ENCODE peak calls at places on chromosomes 11 and 22, in eight cellular contexts. I is retinal pigment epithelial cell, U is left ventricle myocardium inferior, Y is body of pancreas, H is fibroblast of lung, M is astrocyte of the cerebellum, L is astrocyte of the spinal cord, V is HCT116. R is an unnamed sample.
A peak's percentile ranks its signal among the peaks of the same experiment; 100 is the strongest.

GRCh38 chr11:111933872-111934271 is 3.3 kb upstream of the DIXDC1 start:
- DNase-seq in I (no peak), U (no peak), Y (no peak), H (peak; percentile 15), M (no peak), L (no peak), V (no peak), R (no peak)

GRCh38 chr11:79045018-79045787 is 395.6 kb downstream of the TENM4 start:
- DNase-seq in I (no peak), U (no peak), Y (no peak), H (no peak), M (no peak), L (no peak), V (no peak), R (no peak)

GRCh38 chr22:23888615-23889401 is 5.4 kb upstream of the MIF start:
- DNase-seq in I (no peak), U (no peak), Y (no peak), H (peak; percentile 14), M (no peak), L (peak; percentile 27), V (no peak), R (no peak)

GRCh38 chr11:46277313-46277622 is 194 bp upstream of the CREB3L1 start:
- DNase-seq in I (no peak), U (no peak), Y (peak; percentile 91), H (peak; percentile 61), M (no peak), L (peak; percentile 77), V (no peak), R (no peak)

GRCh38 chr11:77121096-77121640 is 6.9 kb upstream of the MYO7A start:
- DNase-seq in I (no peak), U (no peak), Y (no peak), H (no peak), M (no peak), L (no peak), V (no peak), R (no peak)

GRCh38 chr11:35144103-35144741 is 5.3 kb downstream of the CD44 start:
- DNase-seq in I (no peak), U (no peak), Y (no peak), H (peak; percentile 88), M (peak; percentile 52), L (peak; percentile 81), V (no peak), R (no peak)

GRCh38 chr11:69703711-69704507 is at the start of gene FGF19:
- DNase-seq in I (no peak), U (no peak), Y (no peak), H (no peak), M (no peak), L (no peak), V (no peak), R (no peak)

GRCh38 chr22:50238755-50239154 is 6.1 kb downstream of the TUBGCP6 start:
- DNase-seq in I (no peak), U (no peak), Y (no peak), H (no peak), M (no peak), L (no peak), V (no peak), R (no peak)

GRCh38 chr11:34366522-34366921 is 8.7 kb upstream of the ABTB2 start:
- DNase-seq in I (no peak), U (no peak), Y (peak; percentile 72), H (no peak), M (no peak), L (no peak), V (peak; percentile 73), R (no peak)

DNA sequence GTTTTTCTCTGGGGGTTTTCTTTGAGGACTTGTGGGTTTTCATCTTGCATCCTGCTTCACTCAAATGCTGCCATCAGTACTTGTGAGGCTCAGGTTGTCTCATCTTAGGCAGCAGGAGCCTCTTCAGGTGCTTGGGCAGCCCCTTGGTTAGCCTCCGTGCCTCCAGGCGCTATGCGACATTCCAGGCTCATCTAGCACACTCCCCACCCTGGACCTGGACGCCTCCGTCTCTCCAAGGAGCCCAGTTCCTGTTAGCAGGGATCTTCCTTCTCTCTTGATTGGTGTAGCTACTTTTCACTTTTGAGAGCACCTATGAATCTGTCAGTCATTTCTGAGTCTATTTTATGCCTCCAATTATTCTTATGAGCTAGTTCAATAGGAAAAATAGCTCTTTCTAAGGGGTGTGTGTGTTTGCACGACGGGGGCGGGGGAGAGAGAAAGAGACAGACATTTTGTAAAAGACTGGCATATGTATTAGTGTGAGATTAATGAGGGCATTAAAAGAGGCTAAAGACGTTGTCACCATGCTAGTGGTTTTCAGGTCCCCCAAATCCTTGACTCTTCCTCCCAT is 7.8 kb downstream of the TUBA8 start:
- DNase-seq in I (no peak), U (no peak), Y (no peak), H (no peak), M (no peak), L (no peak), V (no peak), R (no peak)
- H3K4me3 ChIP-seq in I (no peak overlapping the region), U (no peak overlapping the region), Y (no peak overlapping the region), H (no peak overlapping the region), M (no peak overlapping the region), L (no peak overlapping the region), V (no peak overlapping the region), R (no peak overlapping the region)

DNA sequence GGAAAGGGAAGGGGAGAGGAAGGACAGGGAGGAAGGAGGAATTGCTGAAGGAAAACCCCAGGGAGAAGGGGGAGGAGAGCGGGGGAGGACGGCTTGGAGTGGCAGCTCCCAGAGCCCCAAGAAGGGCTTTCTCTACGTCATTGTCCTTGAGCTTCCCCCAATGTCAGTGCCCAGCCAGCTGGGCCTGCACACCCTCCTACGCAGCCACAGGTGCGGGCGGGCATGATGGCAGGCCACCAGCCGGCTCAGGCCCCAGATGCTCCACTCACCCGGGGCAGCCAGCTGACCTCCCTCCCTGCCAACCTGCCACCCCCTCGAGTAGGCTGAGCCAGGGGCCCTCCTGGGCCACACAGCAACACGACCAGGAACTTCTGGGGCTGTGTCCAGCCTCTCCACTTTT is 11.2 kb downstream of the SYT7 start:
- DNase-seq in I (no peak), U (no peak), Y (no peak), H (no peak), M (no peak), L (no peak), V (no peak), R (no peak)
- TF ChIP-seq CTCF in I (no peak), U (no peak), Y (no peak), H (no peak), M (no peak), L (no peak), V (no peak), R (no peak)

GRCh38 chr11:33017478-33017877 is 1.8 kb downstream of the DEPDC7 start:
- DNase-seq in I (no peak), U (no peak), Y (no peak), H (no peak), M (no peak), L (no peak), V (no peak), R (no peak)

GRCh38 chr11:33018005-33018404 is 2.3 kb downstream of the DEPDC7 start:
- DNase-seq in I (no peak), U (no peak), Y (no peak), H (no peak), M (no peak), L (no peak), V (no peak), R (no peak)

GRCh38 chr11:33013706-33014105 is 2.0 kb upstream of the DEPDC7 start:
- DNase-seq in I (no peak), U (no peak), Y (no peak), H (no peak), M (no peak), L (no peak), V (no peak), R (no peak)

GRCh38 chr11:33016654-33017053 is 976 bp downstream of the DEPDC7 start:
- DNase-seq in I (no peak), U (no peak), Y (no peak), H (no peak), M (no peak), L (no peak), V (no peak), R (no peak)

DNA sequence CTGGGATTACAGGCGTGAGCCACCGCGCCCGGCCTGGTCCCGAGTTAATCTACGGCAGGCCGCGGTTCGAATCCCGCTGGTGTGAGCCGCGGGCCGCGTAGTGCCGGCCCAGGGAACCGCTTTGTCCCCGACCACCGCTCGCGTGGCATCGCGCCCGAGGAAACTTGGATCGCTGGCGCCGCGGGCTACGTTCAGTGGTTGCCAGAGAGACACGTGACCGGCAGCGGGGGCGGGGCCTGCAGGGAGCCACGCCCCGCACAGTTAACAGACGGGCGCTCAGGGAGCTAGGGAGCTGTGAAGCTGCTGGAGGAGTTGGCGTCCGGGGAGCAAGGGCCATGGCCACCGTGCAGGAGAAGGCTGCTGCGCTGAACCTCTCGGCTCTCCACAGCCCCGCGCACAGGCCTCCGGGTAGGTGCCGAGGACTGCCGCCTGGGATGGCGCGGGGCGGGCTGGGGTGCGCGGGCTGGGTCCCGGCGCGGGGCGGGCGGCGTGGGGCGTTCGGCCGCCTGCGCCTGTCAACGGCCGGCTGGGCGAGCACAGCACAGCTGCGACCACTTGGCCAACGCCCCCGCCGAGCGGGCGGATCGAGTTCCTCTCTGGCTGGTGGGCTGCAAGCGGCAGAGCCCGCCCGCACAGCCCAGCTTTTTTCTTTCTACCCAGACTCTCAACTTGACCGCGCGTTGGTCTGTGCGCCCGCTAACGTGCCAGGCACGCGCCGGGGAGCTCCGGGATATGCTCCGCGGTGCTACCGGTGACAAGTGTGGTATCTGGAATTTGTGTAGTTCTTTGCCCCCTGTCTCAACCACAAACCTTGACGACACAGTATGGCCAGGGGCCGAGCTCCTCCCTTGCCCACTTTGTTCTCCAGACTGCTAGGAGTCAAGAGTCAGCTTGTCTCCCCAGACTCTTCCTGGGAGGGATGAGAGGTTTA is at the start of gene DEPDC7:
- DNase-seq in I (peak; percentile 46), U (peak; percentile 84), Y (peak; percentile 97), H (peak; percentile 84), M (peak; percentile 75), L (peak; percentile 89), V (peak; percentile 75), R (no peak)
- H3K4me3 ChIP-seq in I (peak within 1 kb of the TSS; percentile 58), U (peak within 1 kb of the TSS; percentile 69), Y (no peak within 1 kb of the TSS), H (peak within 1 kb of the TSS; percentile 74), M (peak within 1 kb of the TSS; percentile 53), L (peak within 1 kb of the TSS; percentile 61), V (peak within 1 kb of the TSS; percentile 53), R (peak within 1 kb of the TSS; percentile 67)

GRCh38 chr11:122180435-122180834 is 64.4 kb upstream of the BLID start:
- DNase-seq in I (no peak), U (no peak), Y (no peak), H (peak; percentile 98), M (no peak), L (peak; percentile 98), V (peak; percentile 92), R (peak; percentile 81)

GRCh38 chr11:122181372-122181771 is 65.4 kb upstream of the BLID start:
- DNase-seq in I (no peak), U (no peak), Y (no peak), H (no peak), M (no peak), L (no peak), V (no peak), R (no peak)

GRCh38 chr11:122186439-122187080 is 70.5 kb upstream of the BLID start:
- DNase-seq in I (peak; percentile 71), U (no peak), Y (no peak), H (peak; percentile 98), M (peak; percentile 89), L (peak; percentile 95), V (peak; percentile 73), R (no peak)

GRCh38 chr11:122181893-122182292 is 65.9 kb upstream of the BLID start:
- DNase-seq in I (no peak), U (no peak), Y (no peak), H (no peak), M (no peak), L (no peak), V (no peak), R (no peak)

GRCh38 chr11:122183933-122184332 is 67.9 kb upstream of the BLID start:
- DNase-seq in I (no peak), U (no peak), Y (no peak), H (no peak), M (no peak), L (no peak), V (no peak), R (no peak)
- TF ChIP-seq CTCF in I (no peak), U (no peak), Y (no peak), H (no peak), M (no peak), L (no peak), V (no peak), R (no peak)